ENCODE peak calls at places on chromosomes 12 and 14, in six cellular contexts. A is tibial artery, I is type B pancreatic cell, S is stomach, H is HCT116, Q is cardiac muscle cell. N is an unnamed sample.

GRCh38 chr14:98926151-98926550 is 345.8 kb downstream of the BCL11B start:
- DNase-seq in H (no peak), A (no peak), S (no peak), Q (no peak), I (no peak), N (no peak)

GRCh38 chr12:56941299-56942017 is 7.2 kb upstream of the SDR9C7 start:
- DNase-seq in H (peak; percentile 19), I (no peak), Q (no peak), A (no peak), S (no peak), N (no peak)

GRCh38 chr14:93299831-93300230 is 33.0 kb downstream of the BTBD7 start:
- DNase-seq in Q (no peak), I (no peak), S (no peak), H (no peak), A (no peak), N (no peak)

GRCh38 chr14:25945746-25946145 is 652.1 kb downstream of the NOVA1 start:
- DNase-seq in Q (no peak), H (no peak), I (no peak), A (no peak), S (no peak), N (no peak)

GRCh38 chr12:46491548-46491947 is 119.0 kb upstream of the SLC38A2 start:
- DNase-seq in S (no peak), H (no peak), I (no peak), Q (no peak), A (no peak), N (no peak)

GRCh38 chr12:92297932-92298681 is 152.5 kb upstream of the BTG1 start:
- DNase-seq in A (no peak), Q (no peak), I (no peak), S (no peak), H (no peak), N (no peak)

GRCh38 chr12:100267603-100268281 is 765 bp downstream of the SCYL2 start:
- DNase-seq in H (no peak), A (no peak), S (peak; percentile 33), Q (no peak), I (no peak), N (no peak)

GRCh38 chr12:130014485-130014807 is 110.6 kb upstream of the TMEM132D start:
- DNase-seq in Q (peak; percentile 43), A (no peak), I (no peak), S (no peak), H (no peak), N (no peak)

GRCh38 chr14:26730929-26731618 is 133.2 kb upstream of the NOVA1 start:
- DNase-seq in Q (peak; percentile 53), A (no peak), I (no peak), S (no peak), H (no peak), N (peak; percentile 8)

GRCh38 chr12:69514111-69514510 is 43.9 kb downstream of the FRS2 start:
- DNase-seq in Q (no peak), A (no peak), I (no peak), S (no peak), H (no peak), N (no peak)

GRCh38 chr14:46819117-46819516 is 167.5 kb upstream of the RPL10L start:
- DNase-seq in A (no peak), H (no peak), S (no peak), Q (no peak), I (no peak), N (no peak)

GRCh38 chr12:3201741-3202500 is 124.7 kb downstream of the TSPAN9 start:
- DNase-seq in I (no peak), H (no peak), Q (peak; percentile 32), A (no peak), S (no peak), N (no peak)

GRCh38 chr12:111067498-111067897 is 147.1 kb upstream of the MYL2 start:
- DNase-seq in I (no peak), A (no peak), Q (no peak), S (peak; percentile 30), H (no peak), N (no peak)

GRCh38 chr12:52528641-52529143 is 8.5 kb upstream of the KRT5 start:
- DNase-seq in S (no peak), I (no peak), H (no peak), A (peak; percentile 48), Q (no peak), N (no peak)

GRCh38 chr12:127120851-127121250 is 1146.1 kb upstream of the TMEM132C start:
- DNase-seq in A (no peak), Q (no peak), H (no peak), S (no peak), I (no peak), N (no peak)

GRCh38 chr12:130977046-130977758 is 23.5 kb downstream of the ADGRD1 start:
- DNase-seq in I (no peak), Q (no peak), A (no peak), H (no peak), S (no peak), N (no peak)

GRCh38 chr14:58788655-58789054 is 150.9 kb downstream of the DACT1 start:
- DNase-seq in S (no peak), Q (no peak), I (no peak), H (no peak), A (no peak), N (no peak)

GRCh38 chr12:40015360-40015759 is 90.5 kb downstream of the SLC2A13 start:
- DNase-seq in S (no peak), I (no peak), A (no peak), Q (no peak), H (no peak), N (no peak)

GRCh38 chr12:132836803-132837331 is 8.2 kb upstream of the GOLGA3 start:
- DNase-seq in I (no peak), A (no peak), S (no peak), H (no peak), Q (no peak), N (no peak)

GRCh38 chr12:2082321-2082720 is 29.5 kb downstream of the CACNA1C start:
- DNase-seq in Q (no peak), S (no peak), I (no peak), H (no peak), A (no peak), N (no peak)

GRCh38 chr12:128316981-128317526 is 50.1 kb downstream of the TMEM132C start:
- DNase-seq in A (no peak), I (no peak), S (no peak), Q (no peak), H (no peak), N (no peak)

GRCh38 chr12:71948390-71948789 is 9.7 kb downstream of the TPH2 start:
- DNase-seq in S (no peak), Q (no peak), I (no peak), A (no peak), H (no peak), N (no peak)

GRCh38 chr12:71981149-71981548 is 42.5 kb downstream of the TPH2 start:
- DNase-seq in S (no peak), I (no peak), A (no peak), H (no peak), Q (peak; percentile 46), N (no peak)

GRCh38 chr12:8566525-8566924 is 25.8 kb upstream of the CLEC4E start:
- DNase-seq in Q (no peak), I (no peak), S (no peak), A (no peak), H (no peak), N (no peak)
- TF ChIP-seq CTCF in Q (no peak), I (no peak), S (no peak), A (no peak), H (no peak), N (no peak)

GRCh38 chr14:22276913-22277816 is 311.9 kb downstream of the DAD1 start:
- DNase-seq in S (no peak), H (peak; percentile 12), A (no peak), I (no peak), Q (peak; percentile 18), N (no peak)
- TF ChIP-seq CTCF in S (no peak), H (peak; percentile 74), A (peak; percentile 63), I (peak; percentile 80), Q (peak; percentile 60), N (peak; percentile 63)

GRCh38 chr14:51424569-51425251 is 184.7 kb downstream of the TMX1 start:
- DNase-seq in I (no peak), S (no peak), A (no peak), H (no peak), Q (no peak), N (no peak)
- TF ChIP-seq CTCF in I (no peak), S (no peak), A (no peak), H (no peak), Q (no peak), N (no peak)

GRCh38 chr14:22390824-22391461 is 198.1 kb downstream of the DAD1 start:
- DNase-seq in S (peak; percentile 29), A (no peak), Q (no peak), H (no peak), I (no peak), N (no peak)

GRCh38 chr14:22393796-22394195 is 195.2 kb downstream of the DAD1 start:
- DNase-seq in S (no peak), A (no peak), I (no peak), H (no peak), Q (no peak), N (no peak)

GRCh38 chr14:22394616-22395015 is 194.4 kb downstream of the DAD1 start:
- DNase-seq in H (no peak), I (no peak), S (no peak), Q (no peak), A (no peak), N (no peak)

GRCh38 chr14:22390195-22390594 is 198.8 kb downstream of the DAD1 start:
- DNase-seq in H (no peak), S (no peak), Q (no peak), A (no peak), I (no peak), N (no peak)

DNA sequence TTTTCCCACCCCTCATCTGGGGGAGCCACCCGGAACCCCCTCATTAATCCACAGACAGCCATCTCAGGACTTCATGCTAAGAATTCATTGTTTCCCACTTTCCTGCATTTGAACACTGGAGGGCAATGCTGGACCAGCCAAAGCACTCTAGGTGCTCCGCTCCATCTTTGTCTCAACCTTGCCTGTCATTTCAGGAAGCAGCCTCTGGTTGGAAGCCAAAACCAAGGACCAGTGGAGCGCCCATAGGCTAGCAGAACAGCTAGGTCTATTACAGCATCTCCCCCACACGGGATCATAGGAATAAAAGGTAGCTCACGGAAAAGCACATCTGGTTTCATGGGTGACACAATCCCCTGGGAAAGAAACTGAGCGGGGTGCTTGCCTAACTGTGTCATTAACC is 197.1 kb downstream of the DAD1 start:
- DNase-seq in H (peak; percentile 28), I (no peak), A (no peak), Q (peak; percentile 68), S (peak; percentile 74), N (peak; percentile 25)
- TF ChIP-seq CTCF in H (peak; percentile 64), I (peak; percentile 78), A (peak; percentile 59), Q (peak; percentile 81), S (peak; percentile 88), N (peak; percentile 72)

GRCh38 chr12:70692681-70693288 is 55.6 kb upstream of the PTPRB start:
- DNase-seq in S (no peak), I (no peak), Q (peak; percentile 6), H (peak; percentile 6), A (no peak), N (no peak)
- TF ChIP-seq CTCF in S (no peak), I (peak; percentile 72), Q (peak; percentile 63), H (peak; percentile 66), A (peak; percentile 29), N (peak; percentile 54)